ENCODE peak calls at places on chromosomes 1 and 21, in ten cellular contexts. H is upper lobe of left lung; D is Calu3; L is psoas muscle; Q is mesothelial cell of epicardium; A is A549; G is sigmoid colon; P is PC-3; C is astrocyte; V is CD8-positive, alpha-beta T cell. W is an unnamed sample.

GRCh38 chr21:44718571-44718970 is 7.2 kb upstream of the TSPEAR start:
- DNase-seq in H (no peak), D (no peak), A (no peak), Q (no peak), V (no peak), C (no peak), P (no peak), G (no peak), L (no peak), W (no peak)

GRCh38 chr1:74964508-74964907 is 169.7 kb upstream of the LHX8 start:
- DNase-seq in D (peak; percentile 46), P (peak; percentile 3), V (no peak), L (no peak), G (no peak), H (no peak), C (no peak), A (no peak), Q (peak; percentile 69), W (no peak)

GRCh38 chr1:5742801-5743200 is 249.4 kb downstream of the NPHP4 start:
- DNase-seq in H (peak; percentile 42), A (no peak), Q (no peak), V (no peak), C (no peak), P (no peak), G (peak; percentile 54), D (no peak), L (no peak), W (no peak)

GRCh38 chr1:159931101-159931816 is 6.0 kb upstream of the TAGLN2 start:
- DNase-seq in D (no peak), A (no peak), Q (no peak), V (no peak), H (peak; percentile 47), C (no peak), L (no peak), P (no peak), G (no peak), W (no peak)

GRCh38 chr1:179164494-179164893 is 65.0 kb downstream of the ABL2 start:
- DNase-seq in P (peak; percentile 78), L (no peak), C (peak; percentile 90), A (peak; percentile 68), V (no peak), Q (no peak), G (no peak), H (no peak), D (no peak), W (no peak)

GRCh38 chr1:188715566-188715965 is 1762.1 kb downstream of the BRINP3 start:
- DNase-seq in A (peak; percentile 16), G (no peak), V (no peak), D (peak; percentile 10), L (no peak), P (peak; percentile 25), H (no peak), C (no peak), Q (no peak), W (no peak)

GRCh38 chr1:25699501-25700089 is 83.0 kb downstream of the MAN1C1 start:
- DNase-seq in V (no peak), H (peak; percentile 42), G (no peak), D (no peak), L (peak; percentile 77), P (no peak), Q (no peak), A (no peak), C (no peak), W (no peak)

GRCh38 chr1:116508984-116509980 is 61.5 kb downstream of the CD58 start:
- DNase-seq in G (no peak), V (no peak), H (no peak), P (peak; percentile 70), L (no peak), A (peak; percentile 73), Q (no peak), D (peak; percentile 41), C (peak; percentile 89), W (no peak)

GRCh38 chr1:166089804-166090203 is 77.0 kb downstream of the FAM78B start:
- DNase-seq in D (no peak), A (no peak), C (no peak), V (no peak), H (no peak), Q (no peak), P (no peak), G (no peak), L (no peak), W (no peak)

GRCh38 chr1:181190362-181191035 is 102.0 kb downstream of the IER5 start:
- DNase-seq in D (peak; percentile 18), G (no peak), P (no peak), C (no peak), Q (no peak), L (no peak), V (no peak), H (no peak), A (peak; percentile 16), W (no peak)

GRCh38 chr1:212402876-212403275 is 11.8 kb downstream of the PACC1 start:
- DNase-seq in H (no peak), D (no peak), G (no peak), Q (no peak), A (no peak), V (no peak), L (no peak), P (no peak), C (no peak), W (no peak)

GRCh38 chr1:105416246-105416645 is 1640.2 kb upstream of the PRMT6 start:
- DNase-seq in L (no peak), D (no peak), G (no peak), H (no peak), C (no peak), A (no peak), Q (no peak), P (no peak), V (no peak), W (no peak)
- TF ChIP-seq CTCF in L (no peak), D (no peak), G (no peak), H (no peak), C (no peak), A (no peak), Q (no peak), P (no peak), V (no peak), W (no peak)

DNA sequence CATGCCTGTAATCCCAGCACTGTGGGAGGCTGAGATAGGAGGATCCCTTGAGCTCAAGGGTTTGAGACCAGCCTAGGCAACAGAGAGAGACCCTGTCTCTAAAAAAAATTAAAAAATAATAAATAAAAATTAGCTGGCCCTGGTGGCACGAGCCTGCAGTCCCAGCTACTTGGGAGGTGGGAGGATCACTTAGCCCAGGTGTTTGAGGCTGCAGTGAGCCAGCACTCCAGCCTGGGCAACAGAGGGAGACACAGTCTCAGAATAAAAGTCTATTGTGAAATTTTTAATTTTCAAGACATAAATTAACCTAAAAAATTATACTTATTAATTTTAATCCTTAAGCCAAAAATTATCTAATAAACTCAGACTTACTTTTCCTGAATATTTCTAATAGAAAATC is 131.2 kb upstream of the ZNHIT6 start:
- DNase-seq in C (no peak), V (no peak), H (no peak), G (no peak), L (no peak), Q (no peak), P (no peak), A (no peak), D (no peak), W (no peak)
- TF ChIP-seq CTCF in C (no peak), V (no peak), H (no peak), G (no peak), L (no peak), Q (no peak), P (no peak), A (no peak), D (no peak), W (no peak)

GRCh38 chr1:950881-951280 is 8.2 kb downstream of the NOC2L start:
- DNase-seq in D (no peak), P (no peak), Q (no peak), G (no peak), H (peak; percentile 57), V (no peak), A (no peak), C (no peak), L (no peak), W (no peak)

GRCh38 chr1:952603-953002 is 6.5 kb downstream of the NOC2L start:
- DNase-seq in D (no peak), H (peak; percentile 53), G (no peak), L (no peak), V (no peak), P (no peak), Q (no peak), A (no peak), C (no peak), W (no peak)

GRCh38 chr1:952201-952600 is 6.9 kb downstream of the NOC2L start:
- DNase-seq in D (no peak), Q (no peak), P (no peak), H (peak; percentile 67), G (no peak), L (no peak), V (no peak), A (no peak), C (no peak), W (no peak)

GRCh38 chr1:950268-950667 is 8.8 kb downstream of the NOC2L start:
- DNase-seq in P (no peak), C (no peak), A (no peak), D (no peak), V (no peak), H (no peak), Q (no peak), G (no peak), L (no peak), W (no peak)

DNA sequence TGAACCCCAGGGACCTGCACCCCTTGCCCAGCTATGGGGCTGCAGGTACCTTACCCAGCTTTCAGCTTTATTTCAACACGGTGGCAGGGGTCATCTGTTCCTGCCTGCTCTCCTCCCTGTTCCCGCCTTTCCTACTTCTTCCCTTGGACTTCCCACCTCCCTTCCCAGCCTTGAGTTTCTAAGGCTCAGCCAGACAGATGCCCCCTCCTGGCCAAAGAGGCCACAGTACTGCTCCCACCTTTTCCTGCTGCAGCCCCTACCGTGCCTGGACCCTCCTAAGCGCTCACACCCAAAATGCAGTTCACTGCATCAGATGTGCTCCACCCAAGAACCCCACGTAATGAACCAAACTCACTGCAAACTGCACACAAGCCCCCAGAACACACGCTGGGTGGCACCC is 7.7 kb downstream of the NOC2L start:
- DNase-seq in L (no peak), G (no peak), A (peak; percentile 46), Q (no peak), V (no peak), P (no peak), H (no peak), C (no peak), D (no peak), W (no peak)
- TF ChIP-seq CTCF in L (peak; percentile 6), G (no peak), A (peak; percentile 18), Q (no peak), V (no peak), P (peak; percentile 59), H (no peak), C (peak; percentile 26), D (peak; percentile 25), W (peak; percentile 47)

DNA sequence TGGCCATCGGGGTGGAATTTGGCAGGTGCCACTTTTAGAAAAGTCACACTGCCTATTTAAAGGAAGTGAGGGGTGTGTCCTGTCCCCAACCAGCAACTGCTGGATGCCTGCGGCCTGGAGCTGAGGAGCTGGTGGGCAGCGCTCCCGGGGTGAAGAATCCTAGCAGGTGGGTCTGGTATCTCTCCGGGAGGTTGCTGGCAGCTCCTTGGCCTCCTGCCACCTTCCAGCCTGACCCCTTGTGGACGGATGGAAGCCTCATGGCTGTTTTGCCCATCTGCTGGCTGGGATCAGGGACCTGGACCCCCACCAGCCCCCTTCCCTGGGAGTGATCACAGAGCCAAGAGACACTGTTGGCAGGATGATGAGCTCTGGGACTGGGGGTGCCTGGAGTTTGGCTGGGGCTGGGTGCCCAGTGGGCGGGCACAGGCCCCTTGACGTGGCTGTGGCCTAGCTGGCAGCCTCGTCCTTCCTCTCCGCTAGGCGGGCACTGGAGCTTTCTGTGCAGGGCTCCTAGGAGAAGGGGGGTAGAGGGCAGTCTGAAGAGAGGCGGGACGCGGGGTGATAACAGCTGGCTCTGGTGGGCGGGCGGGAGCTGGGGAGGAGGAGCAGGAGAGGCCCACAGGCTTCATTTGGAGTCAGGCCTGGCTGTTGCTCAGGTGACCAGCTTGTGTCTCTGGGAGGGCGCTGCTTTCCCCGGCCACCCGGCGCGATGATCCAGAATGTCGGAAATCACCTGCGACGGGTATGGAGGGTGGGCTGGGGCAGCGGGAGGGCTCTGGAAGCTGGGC is at the start of gene ACOT11:
- DNase-seq in V (no peak), Q (peak; percentile 57), P (no peak), C (peak; percentile 39), L (peak; percentile 88), D (peak; percentile 24), H (peak; percentile 86), G (peak; percentile 98), A (no peak), W (no peak)
- TF ChIP-seq CTCF in V (no peak), Q (no peak), P (peak; percentile 49), C (no peak), L (peak; percentile 68), D (no peak), H (peak; percentile 50), G (peak; percentile 81), A (peak; percentile 10), W (peak; percentile 15)

W was measured in neural crest cell.